ENCODE peak calls at places on chromosomes 6 and 20, in four cellular contexts. Q is fibroblast of lung; O is Panc1; M is CD8-positive, alpha-beta T cell. J is an unnamed sample. For H3K36me3, the result is how much of the 10 kb centered on the place peaks cover.

GRCh38 chr20:33862709-33863403 is 51.7 kb downstream of the CHMP4B start:
- DNase-seq in Q (peak), O (no peak), M (peak), J (peak)

GRCh38 chr6:170238741-170239565 is 51.9 kb downstream of the DLL1 start:
- DNase-seq in Q (no peak), O (no peak), M (no peak), J (no peak)

GRCh38 chr6:169847773-169848380 is 96.5 kb downstream of the ERMARD start:
- DNase-seq in Q (no peak), O (no peak), M (no peak), J (no peak)

GRCh38 chr6:144434308-144434990 is 149.3 kb downstream of the UTRN start:
- DNase-seq in Q (peak), O (no peak), M (no peak), J (no peak)

GRCh38 chr6:15063253-15063853 is 182.5 kb upstream of the JARID2 start:
- DNase-seq in Q (no peak), O (no peak), M (no peak), J (no peak)

GRCh38 chr20:50224553-50225255 is 34.1 kb downstream of the CEBPB start:
- DNase-seq in Q (peak), O (no peak), M (no peak), J (no peak)

GRCh38 chr20:37880726-37881591 is 22.0 kb upstream of the VSTM2L start:
- DNase-seq in Q (no peak), O (no peak), M (no peak), J (peak)

GRCh38 chr20:46695888-46696287 is 6.6 kb upstream of the TP53RK start:
- DNase-seq in Q (peak), O (no peak), M (no peak), J (no peak)

GRCh38 chr20:47698142-47698541 is 87.1 kb downstream of the SULF2 start:
- DNase-seq in Q (no peak), O (no peak), M (no peak), J (no peak)

GRCh38 chr6:5004373-5005037 is 668 bp upstream of the RPP40 start:
- DNase-seq in Q (no peak), O (no peak), M (no peak), J (no peak)

GRCh38 chr6:129345890-129346289 is 364.1 kb downstream of the ARHGAP18 start:
- DNase-seq in Q (peak), O (no peak), M (no peak), J (no peak)

GRCh38 chr6:85865665-85866372 is 223.1 kb upstream of the SYNCRIP start:
- DNase-seq in Q (peak), O (no peak), M (no peak), J (no peak)

GRCh38 chr20:50729925-50730764 is 1.2 kb upstream of the PARD6B start:
- DNase-seq in Q (peak), O (no peak), M (no peak), J (peak)

GRCh38 chr6:134757911-134758361 is 192.0 kb downstream of the ALDH8A1 start:
- DNase-seq in Q (peak), O (no peak), M (no peak), J (peak)

GRCh38 chr6:152959333-152959732 is 23.5 kb downstream of the FBXO5 start:
- DNase-seq in Q (no peak), O (no peak), M (no peak), J (no peak)

GRCh38 chr6:124535299-124535698 is 426.9 kb upstream of the RNF217 start:
- DNase-seq in Q (no peak), O (no peak), M (no peak), J (no peak)

GRCh38 chr20:401682-402495 is 6.2 kb upstream of the RBCK1 start:
- DNase-seq in Q (peak), O (peak), M (no peak), J (peak)

GRCh38 chr20:47466193-47466592 is 35.5 kb upstream of the NCOA3 start:
- DNase-seq in Q (peak), O (no peak), M (no peak), J (no peak)

GRCh38 chr6:31729979-31730630 is 1.0 kb upstream of the DDAH2 start:
- DNase-seq in Q (peak), O (no peak), M (peak), J (peak)

GRCh38 chr20:2820896-2821869 is 5.0 kb downstream of the TMEM239 start:
- DNase-seq in Q (no peak), O (no peak), M (no peak), J (no peak)

GRCh38 chr20:19026901-19027644 is 185.4 kb upstream of the SLC24A3 start:
- DNase-seq in Q (no peak), O (no peak), M (no peak), J (no peak)

GRCh38 chr6:89290401-89291155 is 24.5 kb downstream of the GABRR2 start:
- DNase-seq in Q (no peak), O (no peak), M (no peak), J (no peak)
- H3K36me3 ChIP-seq in Q (under half), O (under half), M (under half), J (under half)

GRCh38 chr6:150074651-150075416 is 5.9 kb upstream of the ULBP3 start:
- DNase-seq in Q (no peak), O (no peak), M (no peak), J (no peak)

GRCh38 chr6:150078788-150079187 is 9.9 kb upstream of the ULBP3 start:
- DNase-seq in Q (peak), O (no peak), M (no peak), J (no peak)

GRCh38 chr6:150072201-150072600 is 3.3 kb upstream of the ULBP3 start:
- DNase-seq in Q (peak), O (no peak), M (peak), J (peak)

GRCh38 chr6:150079604-150080003 is 10.7 kb upstream of the ULBP3 start:
- DNase-seq in Q (no peak), O (no peak), M (peak), J (no peak)

DNA sequence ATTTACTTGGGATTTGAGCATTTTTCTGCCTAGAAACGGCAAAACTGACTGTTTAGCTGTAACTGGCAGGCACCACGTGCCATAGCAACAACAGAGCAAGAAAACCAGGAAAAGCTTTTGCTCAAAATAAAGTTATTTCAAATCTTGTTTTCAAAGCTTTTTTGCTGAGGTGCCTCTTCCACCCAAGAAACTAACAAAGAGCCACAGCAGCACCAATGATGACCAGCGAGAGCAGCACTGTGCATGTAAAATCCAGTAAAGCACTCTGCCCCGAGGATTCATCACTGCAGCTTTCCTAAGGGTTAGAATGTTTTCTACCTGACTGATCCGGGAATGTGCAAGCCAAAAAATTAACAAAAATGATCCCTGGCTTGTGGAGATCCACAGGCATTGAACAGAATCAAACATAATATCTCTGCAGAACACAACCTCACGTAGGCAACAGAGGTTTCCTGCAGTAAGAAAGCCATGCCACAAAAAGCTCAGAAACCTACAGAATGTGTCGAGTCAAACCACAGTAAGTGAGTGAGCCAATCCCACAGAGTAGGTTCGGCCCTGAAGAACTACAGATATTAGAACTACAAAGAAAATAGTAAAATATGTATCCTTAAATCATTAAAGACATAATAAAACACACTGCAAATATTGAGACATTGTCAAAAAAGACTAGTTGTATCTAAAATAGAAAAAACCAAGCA is 7.4 kb upstream of the ULBP3 start:
- DNase-seq in Q (no peak), O (no peak), M (no peak), J (no peak)
- TF ChIP-seq CTCF in Q (peak), O (peak), M (no peak), J (no peak)

GRCh38 chr6:13979284-13980171 is 54.8 kb downstream of the RNF182 start:
- DNase-seq in Q (no peak), O (no peak), M (no peak), J (no peak)

GRCh38 chr6:13980534-13980933 is 55.8 kb downstream of the RNF182 start:
- DNase-seq in Q (no peak), O (no peak), M (no peak), J (no peak)

GRCh38 chr6:13978787-13979186 is 54.0 kb downstream of the RNF182 start:
- DNase-seq in Q (no peak), O (no peak), M (no peak), J (no peak)

DNA sequence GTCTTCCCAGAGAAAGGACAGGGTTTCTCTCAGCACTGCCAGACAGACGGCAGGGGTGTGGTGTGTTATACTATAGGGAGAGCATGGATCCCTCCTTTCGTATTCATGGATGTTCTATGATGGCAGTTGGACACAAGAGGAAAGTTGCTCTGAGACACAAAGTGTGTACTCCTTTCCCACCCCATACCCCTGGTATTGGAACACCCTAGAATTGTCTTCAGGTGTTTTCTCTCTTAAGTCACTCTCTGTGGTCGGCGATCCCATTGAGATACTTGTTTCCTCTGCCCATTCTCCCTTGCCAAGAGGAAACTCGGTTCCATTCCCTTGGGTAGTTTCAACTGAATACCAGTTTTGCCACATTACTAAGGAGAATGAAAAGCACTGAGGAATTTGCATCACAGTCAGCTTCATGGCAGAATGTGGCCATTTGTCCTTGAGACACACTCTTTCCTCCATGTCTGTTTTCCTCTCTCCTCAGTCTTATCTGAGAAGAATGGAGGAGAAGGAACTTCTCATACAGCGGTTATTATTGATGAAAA is 53.4 kb downstream of the RNF182 start:
- DNase-seq in Q (no peak), O (no peak), M (no peak), J (no peak)
- H3K36me3 ChIP-seq in Q (under half), O (under half), M (under half), J (under half)

DNA sequence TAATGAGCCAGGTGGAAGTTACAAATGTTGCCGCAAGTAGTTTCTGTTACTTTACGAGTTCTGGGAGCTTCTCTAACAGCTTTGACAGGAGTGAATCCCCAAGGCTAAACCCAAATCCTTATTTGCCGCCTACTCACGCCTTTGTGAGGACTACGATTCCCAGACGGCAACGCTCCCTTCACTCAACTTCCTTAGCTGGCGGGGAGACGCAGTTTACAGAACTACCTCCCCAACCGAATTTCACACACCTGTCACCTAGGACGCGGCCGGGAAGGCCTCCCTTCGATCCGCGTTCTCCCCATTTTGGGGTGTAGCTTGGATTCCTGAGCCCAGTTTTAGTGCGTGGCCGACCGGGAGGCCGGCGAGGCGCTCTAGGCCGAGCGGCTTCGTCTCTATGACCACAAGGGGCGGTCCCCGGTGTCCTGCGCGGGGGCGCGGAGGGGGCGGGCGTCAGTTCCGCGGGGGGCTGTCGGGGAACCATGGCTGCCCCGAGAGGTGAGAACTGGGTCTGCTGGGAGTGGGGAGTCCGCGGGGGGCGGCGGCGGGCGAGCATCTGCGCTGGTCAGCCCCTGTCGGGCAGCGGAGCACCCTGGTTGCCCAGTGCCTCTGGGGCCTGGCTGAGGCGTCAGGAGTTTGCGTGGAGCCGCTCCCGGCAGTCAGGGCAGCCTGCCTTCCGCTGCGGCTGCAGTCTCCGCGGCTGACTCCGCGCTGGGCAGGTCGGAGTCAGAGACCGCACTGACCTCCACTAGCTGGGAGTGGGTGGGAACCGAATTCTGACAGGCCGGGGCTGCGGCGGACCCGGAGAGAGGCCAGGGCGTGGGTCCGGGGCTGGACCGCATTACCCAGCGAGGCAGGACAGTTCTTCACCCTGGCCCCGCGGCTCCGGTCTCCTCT is at the start of gene SLC35A1:
- DNase-seq in Q (peak), O (peak), M (peak), J (peak)
- TF ChIP-seq CTCF in Q (peak), O (no peak), M (peak), J (peak)

GRCh38 chr6:35677456-35677855 is 11.3 kb downstream of the FKBP5 start:
- DNase-seq in Q (no peak), O (no peak), M (no peak), J (no peak)

GRCh38 chr6:35678021-35678654 is 10.6 kb downstream of the FKBP5 start:
- DNase-seq in Q (no peak), O (no peak), M (no peak), J (no peak)

GRCh38 chr6:35681298-35681697 is 7.4 kb downstream of the FKBP5 start:
- DNase-seq in Q (no peak), O (no peak), M (no peak), J (no peak)

GRCh38 chr6:35678814-35679213 is 9.9 kb downstream of the FKBP5 start:
- DNase-seq in Q (no peak), O (no peak), M (no peak), J (no peak)

DNA sequence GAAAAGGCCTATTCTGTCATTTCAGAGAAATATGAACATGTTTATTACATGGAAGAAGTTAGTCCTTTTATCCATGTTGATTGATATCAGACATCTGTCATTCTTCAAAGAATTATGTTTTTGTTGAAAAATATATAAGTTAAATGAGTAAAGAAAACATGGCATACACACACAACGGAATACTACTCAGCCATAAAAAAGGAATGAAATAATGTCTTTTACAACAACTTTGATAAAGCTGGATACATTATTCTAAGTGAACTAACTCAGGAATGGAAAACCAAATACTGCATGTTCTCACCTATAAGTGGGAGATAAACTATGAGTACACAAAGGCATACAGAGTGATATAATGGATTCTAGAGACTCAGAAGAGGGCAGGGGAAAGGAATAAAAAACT is 9.3 kb downstream of the FKBP5 start:
- DNase-seq in Q (no peak), O (no peak), M (no peak), J (no peak)
- H3K36me3 ChIP-seq in Q (under half), O (under half), M (under half), J (under half)

GRCh38 chr6:137878810-137879285 is 11.8 kb downstream of the TNFAIP3 start:
- DNase-seq in Q (no peak), O (no peak), M (no peak), J (no peak)
- TF ChIP-seq CTCF in Q (peak), O (no peak), M (no peak), J (no peak)

GRCh38 chr20:58997141-58997770 is 9.8 kb downstream of the CTSZ start:
- DNase-seq in Q (no peak), O (no peak), M (no peak), J (no peak)
- H3K36me3 ChIP-seq in Q (under half), O (under half), M (under half), J (under half)

GRCh38 chr6:146041282-146041681 is 12.4 kb downstream of the GRM1 start:
- DNase-seq in Q (no peak), O (peak), M (no peak), J (peak)
- TF ChIP-seq CTCF in Q (no peak), O (peak), M (no peak), J (peak)

DNA sequence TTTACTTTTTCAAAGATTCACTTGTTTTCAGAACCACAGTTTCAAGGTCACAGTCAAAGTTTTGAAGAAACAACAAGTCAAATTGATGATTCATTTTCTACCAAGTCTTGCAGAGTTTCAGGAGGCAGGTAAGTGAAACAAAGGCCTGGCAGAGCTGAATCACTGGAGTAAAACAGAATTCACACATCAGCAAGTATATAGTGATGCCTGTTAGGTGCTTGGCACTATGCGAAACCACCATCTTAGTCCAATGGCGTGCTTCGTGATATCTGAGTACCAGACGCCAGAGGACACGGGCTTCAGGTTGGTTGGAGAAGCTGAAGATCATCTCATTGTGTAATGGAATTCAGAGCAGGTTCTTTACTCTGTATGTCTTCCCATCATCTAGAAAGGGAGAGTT is 75.9 kb downstream of the RTN4IP1 start:
- DNase-seq in Q (no peak), O (no peak), M (no peak), J (no peak)
- H3K36me3 ChIP-seq in Q (under half), O (under half), M (under half), J (under half)

GRCh38 chr20:36274248-36274841 is 31.8 kb upstream of the DLGAP4 start:
- DNase-seq in Q (no peak), O (no peak), M (no peak), J (no peak)

GRCh38 chr20:36275011-36275410 is 31.1 kb upstream of the DLGAP4 start:
- DNase-seq in Q (no peak), O (no peak), M (no peak), J (no peak)

GRCh38 chr20:36271639-36272546 is 34.2 kb upstream of the DLGAP4 start:
- DNase-seq in Q (no peak), O (no peak), M (no peak), J (no peak)

GRCh38 chr20:36272547-36273220 is 33.5 kb upstream of the DLGAP4 start:
- DNase-seq in Q (no peak), O (no peak), M (no peak), J (peak)

DNA sequence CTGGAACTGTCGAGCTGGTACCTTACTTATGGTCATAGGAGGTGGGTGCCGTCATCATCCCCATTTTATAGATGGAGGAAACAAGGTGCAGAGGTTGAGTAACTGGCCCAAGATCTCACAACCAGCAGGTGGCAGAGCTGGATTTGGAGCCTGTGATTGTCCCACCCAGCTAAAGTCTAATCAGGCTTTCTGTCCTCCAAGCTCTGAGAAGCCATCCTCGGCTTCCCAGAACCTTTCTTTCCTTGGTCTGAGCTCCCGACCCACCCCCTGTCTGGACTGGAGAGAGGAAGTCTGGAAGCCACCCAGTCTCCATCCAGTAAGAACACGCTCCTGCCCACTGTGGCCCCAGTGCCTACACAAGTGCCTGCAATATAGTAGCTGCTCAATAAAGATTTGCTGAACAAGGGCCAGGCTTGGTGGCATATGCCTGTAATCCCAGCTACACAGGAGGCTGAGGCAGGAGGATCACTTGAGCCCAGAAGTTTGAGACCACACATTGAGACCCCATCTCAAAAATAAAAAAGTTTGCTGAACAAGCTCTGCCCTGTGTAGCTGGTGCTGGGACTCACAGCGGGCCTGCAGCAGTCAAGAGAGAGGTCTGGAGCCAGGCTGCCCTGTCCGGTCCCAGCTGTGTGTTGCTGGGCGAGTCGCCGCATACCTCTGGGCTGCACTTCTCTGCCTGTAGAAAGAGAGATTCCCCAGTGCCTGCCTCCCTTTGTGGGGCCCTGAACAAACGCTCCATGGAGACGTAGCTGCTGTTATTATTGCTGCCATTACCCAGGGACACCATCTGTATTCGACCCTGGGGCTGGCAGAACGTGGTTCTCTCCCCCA is 32.5 kb upstream of the DLGAP4 start:
- DNase-seq in Q (peak), O (peak), M (no peak), J (peak)
- TF ChIP-seq CTCF in Q (peak), O (peak), M (no peak), J (peak)

J was measured in Caco-2.